ENCODE peak calls at places on chromosome 4, in four cellular contexts. One of them, this sample, is unnamed.

GRCh38 chr4:169279111-169279510 is 8.4 kb upstream of the SH3RF1 start:
- DNase-seq in AG20443: no peak
- DNase-seq in NB4: no peak
- DNase-seq in GM10248: no peak
- DNase-seq in this sample: no peak

GRCh38 chr4:173195132-173195531 is 26.5 kb downstream of the GALNT7 start:
- DNase-seq in AG20443: no peak
- DNase-seq in NB4: no peak
- DNase-seq in GM10248: no peak
- DNase-seq in this sample: no peak

GRCh38 chr4:119240568-119240967 is 28.1 kb downstream of the USP53 start:
- DNase-seq in NB4: no peak
- DNase-seq in GM10248: no peak
- DNase-seq in AG20443: no peak
- DNase-seq in this sample: no peak

GRCh38 chr4:34733185-34733916 is 1511.0 kb downstream of the ARAP2 start:
- DNase-seq in AG20443: no peak
- DNase-seq in GM10248: no peak
- DNase-seq in NB4: no peak
- DNase-seq in this sample: no peak

GRCh38 chr4:15659768-15660394 is 4.7 kb upstream of the FBXL5 start:
- DNase-seq in GM10248: no peak
- DNase-seq in AG20443: peak
- DNase-seq in NB4: peak
- DNase-seq in this sample: no peak

GRCh38 chr4:73259552-73260140 is 1.0 kb upstream of the ANKRD17 start:
- DNase-seq in NB4: peak
- DNase-seq in AG20443: peak
- DNase-seq in GM10248: no peak
- DNase-seq in this sample: no peak

GRCh38 chr4:97639961-97640360 is 503.3 kb downstream of the STPG2 start:
- DNase-seq in NB4: no peak
- DNase-seq in GM10248: no peak
- DNase-seq in AG20443: no peak
- DNase-seq in this sample: no peak

GRCh38 chr4:185672151-185672550 is 136.8 kb upstream of the PDLIM3 start:
- DNase-seq in GM10248: no peak
- DNase-seq in NB4: no peak
- DNase-seq in AG20443: no peak
- DNase-seq in this sample: no peak

GRCh38 chr4:103719320-103720204 is at the start of gene TACR3:
- DNase-seq in NB4: no peak
- DNase-seq in GM10248: peak
- DNase-seq in AG20443: peak
- DNase-seq in this sample: no peak

GRCh38 chr4:107780665-107781064 is 44.1 kb upstream of the SGMS2 start:
- DNase-seq in AG20443: no peak
- DNase-seq in NB4: peak
- DNase-seq in GM10248: no peak
- DNase-seq in this sample: no peak

GRCh38 chr4:106329027-106329618 is 12.8 kb downstream of the AIMP1 start:
- DNase-seq in GM10248: peak
- DNase-seq in AG20443: peak
- DNase-seq in NB4: peak
- DNase-seq in this sample: peak

GRCh38 chr4:3213101-3213416 is 35.9 kb upstream of the MSANTD1 start:
- DNase-seq in GM10248: no peak
- DNase-seq in AG20443: no peak
- DNase-seq in NB4: no peak
- DNase-seq in this sample: no peak

GRCh38 chr4:130071746-130072145 is 975.8 kb downstream of the C4orf33 start:
- DNase-seq in GM10248: no peak
- DNase-seq in NB4: peak
- DNase-seq in AG20443: no peak
- DNase-seq in this sample: no peak

GRCh38 chr4:83484500-83485431 is at the start of gene ABRAXAS1:
- DNase-seq in NB4: peak
- DNase-seq in AG20443: peak
- DNase-seq in GM10248: peak
- DNase-seq in this sample: peak

GRCh38 chr4:124183231-124183630 is 529.3 kb downstream of the ANKRD50 start:
- DNase-seq in AG20443: no peak
- DNase-seq in GM10248: no peak
- DNase-seq in NB4: no peak
- DNase-seq in this sample: no peak

This sample was measured in NCI-H526 treated with DMSO at 0.1 percent for 48 hours.